ENCODE peak calls at places on chromosomes 12 and 14, in eight cellular contexts. K is GM12878, F is A549, M is HepG2, R is H1, Y is endothelial cell of umbilical vein, P is HCT116, W is K562. V is an unnamed sample.

GRCh38 chr14:93231129-93231979 is 24.3 kb downstream of the UBR7 start:
- DNase-seq in W (no peak), R (no peak), Y (peak; percentile 71), F (peak; percentile 51), P (no peak), M (no peak), K (no peak), V (no peak)

GRCh38 chr12:50612882-50613281 is 108.1 kb downstream of the DIP2B start:
- DNase-seq in W (no peak), R (no peak), K (no peak), P (no peak), M (no peak), F (no peak), Y (no peak), V (no peak)

GRCh38 chr12:97404549-97404948 is 58.1 kb upstream of the RMST start:
- DNase-seq in W (peak; percentile 7), M (peak; percentile 51), Y (peak; percentile 44), F (peak; percentile 63), P (peak; percentile 10), R (peak; percentile 62), K (peak; percentile 23), V (peak; percentile 56)

GRCh38 chr14:61753631-61754030 is 8.6 kb upstream of the SNAPC1 start:
- DNase-seq in R (no peak), M (peak; percentile 12), F (no peak), P (no peak), Y (no peak), W (peak; percentile 42), K (no peak), V (peak; percentile 19)

GRCh38 chr14:52513249-52513648 is 39.1 kb downstream of the TXNDC16 start:
- DNase-seq in F (no peak), R (no peak), P (no peak), M (no peak), K (no peak), Y (no peak), W (no peak), V (no peak)

GRCh38 chr12:1716215-1716862 is 25.5 kb downstream of the ADIPOR2 start:
- DNase-seq in K (no peak), F (no peak), R (no peak), W (no peak), P (no peak), M (no peak), Y (no peak), V (no peak)

GRCh38 chr12:53103860-53104305 is 597 bp downstream of the SOAT2 start:
- DNase-seq in K (peak; percentile 44), F (no peak), W (no peak), R (no peak), Y (no peak), P (no peak), M (peak; percentile 83), V (peak; percentile 83)

GRCh38 chr12:98893126-98893525 is 248.0 kb downstream of the APAF1 start:
- DNase-seq in F (no peak), R (no peak), P (no peak), K (no peak), W (no peak), Y (no peak), M (no peak), V (no peak)

GRCh38 chr12:17609152-17609551 is 480.8 kb downstream of the RERGL start:
- DNase-seq in R (no peak), M (no peak), K (no peak), P (no peak), W (no peak), F (no peak), Y (no peak), V (peak; percentile 2)

GRCh38 chr12:105740337-105740736 is 398.4 kb downstream of the NUAK1 start:
- DNase-seq in Y (peak; percentile 6), M (no peak), W (no peak), K (no peak), F (no peak), R (no peak), P (no peak), V (no peak)

GRCh38 chr12:88715673-88716072 is 135.4 kb upstream of the KITLG start:
- DNase-seq in R (no peak), Y (peak; percentile 74), K (no peak), P (no peak), F (no peak), W (no peak), M (no peak), V (no peak)

GRCh38 chr12:630656-631632 is 32.3 kb downstream of the NINJ2 start:
- DNase-seq in F (no peak), Y (peak; percentile 28), W (no peak), K (no peak), M (no peak), R (peak; percentile 69), P (no peak), V (peak; percentile 95)

GRCh38 chr14:63342381-63342780 is 23.6 kb upstream of the GPHB5 start:
- DNase-seq in M (no peak), Y (no peak), F (peak; percentile 23), K (no peak), P (no peak), R (no peak), W (no peak), V (no peak)

GRCh38 chr14:33685698-33686097 is 265.2 kb downstream of the EGLN3 start:
- DNase-seq in W (no peak), Y (no peak), K (no peak), F (no peak), M (no peak), P (no peak), R (no peak), V (no peak)

GRCh38 chr12:62407587-62407986 is 59.0 kb upstream of the MON2 start:
- DNase-seq in P (no peak), R (no peak), K (no peak), F (no peak), M (no peak), W (no peak), Y (no peak), V (no peak)

GRCh38 chr14:106872619-106873446 is 1346.5 kb downstream of the TMEM121 start:
- DNase-seq in P (no peak), M (peak; percentile 84), F (peak; percentile 83), W (peak; percentile 12), R (peak; percentile 48), Y (no peak), K (no peak), V (peak; percentile 90)

GRCh38 chr12:132181570-132182200 is 37.4 kb downstream of the NOC4L start:
- DNase-seq in Y (no peak), W (no peak), K (no peak), M (no peak), R (no peak), P (no peak), F (no peak), V (no peak)

GRCh38 chr12:126873701-126874100 is 1393.3 kb upstream of the TMEM132C start:
- DNase-seq in K (no peak), P (no peak), R (no peak), Y (no peak), W (no peak), F (no peak), M (no peak), V (no peak)

GRCh38 chr12:29726321-29726692 is 57.4 kb downstream of the TMTC1 start:
- DNase-seq in W (no peak), M (no peak), K (no peak), P (no peak), F (no peak), R (no peak), Y (peak; percentile 74), V (no peak)

GRCh38 chr14:99511421-99512109 is 30.4 kb downstream of the CCNK start:
- DNase-seq in W (no peak), M (no peak), K (no peak), R (no peak), Y (no peak), P (no peak), F (no peak), V (no peak)

GRCh38 chr14:70555890-70556289 is 21.1 kb upstream of the ADAM20 start:
- DNase-seq in W (no peak), M (no peak), Y (no peak), R (no peak), P (no peak), K (no peak), F (no peak), V (no peak)

GRCh38 chr14:71266994-71267636 is 359.9 kb downstream of the PCNX1 start:
- DNase-seq in F (no peak), P (no peak), Y (peak; percentile 6), K (peak; percentile 63), R (no peak), W (no peak), M (no peak), V (peak; percentile 19)

GRCh38 chr14:65303185-65303901 is 109.2 kb upstream of the FUT8 start:
- DNase-seq in R (no peak), W (no peak), F (no peak), K (no peak), M (no peak), P (no peak), Y (no peak), V (no peak)

GRCh38 chr14:32471183-32471582 is 142.1 kb downstream of the AKAP6 start:
- DNase-seq in Y (no peak), W (no peak), K (no peak), P (no peak), F (no peak), R (no peak), M (no peak), V (no peak)

DNA sequence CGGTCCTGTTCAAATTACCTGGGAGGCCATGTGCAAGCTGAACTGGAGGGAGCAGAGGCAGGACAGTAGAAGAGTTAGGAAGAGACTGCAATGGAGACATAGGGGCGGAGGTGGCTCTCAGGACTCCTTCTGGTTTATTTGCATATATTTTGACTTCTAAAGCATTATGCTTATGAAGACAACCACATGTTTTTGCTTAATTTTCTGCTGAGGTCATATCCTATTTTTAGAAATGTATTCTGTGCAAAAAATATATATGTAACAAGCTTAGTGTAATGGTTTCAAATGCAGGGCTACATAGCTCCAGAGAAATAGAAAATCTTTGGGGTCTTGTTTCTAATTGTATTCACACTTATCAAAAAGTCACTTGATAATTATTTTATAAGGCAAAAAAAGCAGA is 137.0 kb upstream of the MDM1 start:
- DNase-seq in K (no peak), W (no peak), M (no peak), F (no peak), P (no peak), Y (no peak), R (no peak), V (no peak)
- TF ChIP-seq MAX in K (no peak), W (no peak), M (no peak), F (no peak), P (no peak), Y (no peak), R (no peak), V (no peak)

GRCh38 chr14:103014466-103015319 is 42.7 kb downstream of the CDC42BPB start:
- DNase-seq in W (no peak), P (no peak), Y (peak; percentile 36), F (no peak), R (no peak), M (no peak), K (no peak), V (peak; percentile 84)
- H3K4me3 ChIP-seq in W (no peak overlapping the region), P (no peak overlapping the region), Y (no peak overlapping the region), F (no peak overlapping the region), R (no peak overlapping the region), M (no peak overlapping the region), K (no peak overlapping the region), V (peak overlapping the region; percentile 35)

GRCh38 chr14:45134051-45134958 is at the start of gene FKBP3:
- DNase-seq in Y (peak; percentile 97), W (peak; percentile 93), P (peak; percentile 99), R (peak; percentile 94), M (peak; percentile 99), F (peak; percentile 99), K (peak; percentile 91), V (peak; percentile 98)
- TF ChIP-seq POLR2A in Y (peak; percentile 88), W (peak; percentile 81), P (peak; percentile 85), R (peak; percentile 98), M (peak; percentile 89), F (peak; percentile 87), K (peak; percentile 96), V (peak; percentile 68)

GRCh38 chr14:89787525-89787924 is 167.0 kb downstream of the EFCAB11 start:
- DNase-seq in Y (no peak), F (no peak), P (no peak), R (peak; percentile 20), M (no peak), W (no peak), K (no peak), V (no peak)
- TF ChIP-seq MAX in Y (no peak), F (no peak), P (no peak), R (no peak), M (no peak), W (no peak), K (no peak), V (no peak)